ENCODE peak calls at places on chromosomes 6 and 20, in four cellular contexts. E is IMR-90, Y is H1, Q is mesendoderm. L is an unnamed sample.

GRCh38 chr6:28425942-28426541 is 17.2 kb downstream of the ZSCAN23 start:
- DNase-seq in E (no peak), Y (no peak), Q (no peak), L (no peak)

GRCh38 chr6:8335371-8335770 is 100.0 kb downstream of the SLC35B3 start:
- DNase-seq in E (no peak), Y (no peak), Q (no peak), L (no peak)

GRCh38 chr6:5566718-5567117 is 305.4 kb downstream of the FARS2 start:
- DNase-seq in E (no peak), Y (no peak), Q (no peak), L (no peak)

GRCh38 chr6:55868910-55869479 is 6.4 kb downstream of the BMP5 start:
- DNase-seq in E (peak), Y (no peak), Q (no peak), L (no peak)

GRCh38 chr6:140205795-140206593 is 831.5 kb upstream of the CITED2 start:
- DNase-seq in E (no peak), Y (no peak), Q (no peak), L (no peak)

GRCh38 chr6:169073311-169073710 is 180.3 kb downstream of the THBS2 start:
- DNase-seq in E (peak), Y (no peak), Q (peak), L (no peak)

GRCh38 chr6:52317841-52318581 is 33.5 kb upstream of the MCM3 start:
- DNase-seq in E (peak), Y (no peak), Q (peak), L (no peak)

GRCh38 chr6:84332139-84333034 is 104.9 kb upstream of the CEP162 start:
- DNase-seq in E (no peak), Y (no peak), Q (no peak), L (no peak)

GRCh38 chr6:105319331-105319730 is 83.6 kb downstream of the PREP start:
- DNase-seq in E (peak), Y (no peak), Q (no peak), L (no peak)

GRCh38 chr20:33236351-33236750 is 555 bp downstream of the BPIFA1 start:
- DNase-seq in E (no peak), Y (no peak), Q (no peak), L (no peak)

GRCh38 chr20:48238781-48239180 is 453.5 kb upstream of the SULF2 start:
- DNase-seq in E (peak), Y (no peak), Q (no peak), L (no peak)

GRCh38 chr20:17525650-17526049 is 5.5 kb downstream of the BFSP1 start:
- DNase-seq in E (no peak), Y (no peak), Q (peak), L (peak)

GRCh38 chr6:131914967-131915751 is 36.0 kb downstream of the CCN2 start:
- DNase-seq in E (peak), Y (no peak), Q (peak), L (peak)

GRCh38 chr6:108838101-108838717 is 10.0 kb upstream of the ARMC2 start:
- DNase-seq in E (peak), Y (no peak), Q (peak), L (peak)

GRCh38 chr6:151291145-151292055 is 51.6 kb downstream of the AKAP12 start:
- DNase-seq in E (peak), Y (no peak), Q (peak), L (peak)

GRCh38 chr20:47992021-47992467 is 206.8 kb upstream of the SULF2 start:
- DNase-seq in E (no peak), Y (no peak), Q (peak), L (peak)

DNA sequence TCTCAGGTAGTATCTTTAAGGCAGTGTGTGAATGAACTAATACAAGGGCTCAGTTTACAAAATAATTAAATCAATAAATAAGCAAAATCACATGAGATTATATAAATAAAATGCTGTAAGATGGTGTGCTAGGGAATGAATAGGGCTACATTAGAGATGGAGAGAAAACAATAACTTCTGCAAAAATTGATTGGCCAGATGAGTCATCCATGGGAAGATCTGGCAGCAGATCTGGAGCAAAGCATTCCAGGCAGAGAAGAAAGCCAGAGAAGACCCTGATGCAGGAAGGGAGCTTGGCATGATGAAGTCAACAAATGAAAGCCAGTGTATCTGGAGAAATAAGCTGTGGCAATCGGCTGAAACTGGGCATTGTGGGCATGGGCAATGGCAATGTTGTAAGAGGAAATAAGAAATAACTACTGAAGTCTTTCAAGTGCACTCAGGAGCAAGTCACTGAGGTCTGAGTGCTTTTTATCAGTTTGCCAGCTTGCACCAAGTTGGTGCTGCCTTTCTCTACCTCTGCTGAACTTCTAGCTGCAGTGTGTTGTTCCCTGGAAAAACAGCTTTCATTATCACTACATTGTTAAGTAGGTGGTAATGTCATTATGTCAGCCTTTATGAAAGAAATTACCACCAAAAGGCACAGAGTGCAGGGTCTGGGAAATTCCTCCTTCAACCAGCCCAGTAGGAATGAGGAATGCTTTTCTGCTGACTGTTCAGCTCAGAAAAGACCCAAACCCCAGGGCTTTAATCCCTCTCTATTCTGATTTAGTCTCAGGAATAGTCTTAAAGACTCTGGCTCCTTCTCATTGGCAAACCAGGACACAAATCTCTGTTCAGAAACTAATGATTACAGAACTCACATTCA is 231.6 kb downstream of the HTR1B start:
- DNase-seq in E (peak), Y (no peak), Q (peak), L (no peak)
- H3K56ac ChIP-seq in E (no peak), Y (no peak), Q (no peak), L (no peak)

DNA sequence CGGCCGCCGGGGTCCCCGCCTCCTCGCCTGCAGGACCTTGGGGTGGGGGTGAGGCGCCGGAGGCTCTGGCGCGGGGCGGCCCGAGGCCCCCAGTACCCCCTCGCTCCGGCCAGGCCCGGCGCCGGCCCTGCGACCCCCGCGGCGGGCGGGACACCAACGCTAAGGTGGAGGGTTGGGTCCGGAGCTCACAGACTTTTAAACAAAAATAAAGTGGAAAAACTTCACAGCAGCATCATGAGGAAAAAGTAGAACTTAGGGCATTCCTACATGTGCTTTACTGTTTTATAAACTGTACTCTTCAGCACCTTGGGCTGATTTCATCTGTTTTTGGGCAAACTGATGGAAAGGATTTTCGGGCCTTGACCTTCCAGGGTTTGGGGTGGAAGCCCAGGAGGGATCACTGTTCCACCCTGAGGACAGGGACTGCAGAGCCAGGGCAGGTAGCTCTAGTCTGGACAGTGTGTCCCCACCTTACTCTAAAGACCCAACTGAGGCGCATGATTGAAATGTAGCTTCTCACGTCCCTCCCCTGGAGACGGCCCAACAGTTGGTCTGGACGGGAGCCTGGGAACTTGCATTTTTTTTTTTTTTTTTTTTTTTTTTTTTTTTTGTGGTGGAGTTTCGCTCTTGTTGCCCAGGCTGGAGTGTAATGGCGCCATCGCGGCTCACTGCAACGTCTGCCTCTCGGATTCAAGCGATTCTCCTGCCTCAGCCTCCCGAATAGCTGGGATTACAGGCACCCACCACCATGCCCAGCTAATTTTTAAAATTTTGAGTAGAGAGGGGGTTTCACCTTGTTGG is 708 bp downstream of the NELFCD start:
- DNase-seq in E (peak), Y (no peak), Q (peak), L (no peak)
- H4K8ac ChIP-seq in E (peak), Y (peak), Q (peak), L (no peak)

GRCh38 chr6:37303891-37304503 is 46.1 kb upstream of the TMEM217 start:
- DNase-seq in E (peak), Y (no peak), Q (no peak), L (no peak)

GRCh38 chr6:37308084-37308817 is 45.5 kb upstream of the RNF8 start:
- DNase-seq in E (peak), Y (no peak), Q (no peak), L (no peak)

GRCh38 chr6:37304766-37305165 is 46.8 kb upstream of the TMEM217 start:
- DNase-seq in E (no peak), Y (no peak), Q (no peak), L (no peak)

GRCh38 chr6:37306624-37307222 is 47.1 kb upstream of the RNF8 start:
- DNase-seq in E (no peak), Y (no peak), Q (no peak), L (no peak)

GRCh38 chr6:37306026-37306425 is 47.8 kb upstream of the RNF8 start:
- DNase-seq in E (no peak), Y (no peak), Q (no peak), L (no peak)
- H3K23ac ChIP-seq in E (peak), Y (no peak), Q (no peak), L (no peak)

GRCh38 chr6:3323148-3323547 is 64.4 kb downstream of the PSMG4 start:
- DNase-seq in E (no peak), Y (no peak), Q (no peak), L (no peak)
- H3K56ac ChIP-seq in E (no peak), Y (no peak), Q (no peak), L (no peak)

GRCh38 chr6:7249391-7249790 is 63.6 kb downstream of the SSR1 start:
- DNase-seq in E (peak), Y (no peak), Q (no peak), L (no peak)

GRCh38 chr6:7250812-7251211 is 62.2 kb downstream of the SSR1 start:
- DNase-seq in E (no peak), Y (no peak), Q (no peak), L (no peak)

GRCh38 chr6:7251861-7252260 is 61.1 kb downstream of the SSR1 start:
- DNase-seq in E (no peak), Y (no peak), Q (no peak), L (no peak)

GRCh38 chr6:7247828-7248227 is 65.2 kb downstream of the SSR1 start:
- DNase-seq in E (no peak), Y (no peak), Q (no peak), L (no peak)

DNA sequence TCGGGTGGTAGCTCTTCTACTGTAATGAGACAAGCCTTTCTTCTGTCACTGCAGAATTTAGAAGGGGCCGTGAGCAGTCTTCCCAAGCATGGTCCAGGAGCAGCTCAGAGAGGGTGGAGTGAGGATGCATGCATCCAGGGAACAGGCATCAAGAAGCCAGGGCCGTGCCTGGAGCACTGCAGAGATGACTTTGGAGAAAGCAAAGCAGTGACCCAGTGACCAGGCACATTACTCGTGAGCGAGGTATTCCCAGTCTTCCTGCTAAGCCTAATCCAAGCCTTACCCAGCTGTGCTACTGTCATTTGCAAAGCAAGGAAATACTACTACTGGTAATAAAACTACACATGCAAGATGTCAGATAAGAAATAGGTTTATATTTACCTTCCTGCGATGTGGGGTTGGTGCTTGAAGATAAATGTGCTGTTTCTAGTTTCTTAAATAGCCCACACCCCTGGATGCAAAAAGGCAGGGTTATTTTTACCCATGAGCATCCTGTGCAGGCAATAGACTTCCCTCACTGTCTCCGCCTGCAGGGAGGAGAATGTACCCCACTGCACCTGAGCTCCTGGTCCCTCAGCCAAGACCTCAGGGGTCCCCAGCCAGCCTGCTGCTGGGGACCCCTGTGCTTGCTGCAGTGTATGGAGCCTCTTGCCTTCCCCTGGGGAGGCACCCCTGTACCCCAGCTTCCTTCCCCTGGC is 62.9 kb downstream of the SSR1 start:
- DNase-seq in E (peak), Y (no peak), Q (peak), L (no peak)
- H4K8ac ChIP-seq in E (no peak), Y (no peak), Q (no peak), L (no peak)